ENCODE peak calls at places on chromosomes 11 and 22, in eight cellular contexts. U is kidney tubule cell; G is stimulated activated CD8-positive, alpha-beta memory T cell treated with anti-CD3 and anti-CD28 coated beads, Interleukin-4, amount 100 ng/mL, for 24 hours; Q is bronchial epithelial cell; O is mesothelial cell of epicardium; C is HS-5; Z is NCI-H2029 treated with DMSO at 0.1 percent for 48 hours; F is Peyer's patch. V is an unnamed sample.

GRCh38 chr11:1858154-1858553 is 5.3 kb downstream of the LSP1 start:
- DNase-seq in U (no peak), G (no peak), Q (no peak), O (no peak), C (no peak), Z (no peak), F (no peak), V (no peak)

GRCh38 chr11:64037027-64037633 is 1.4 kb downstream of the FLRT1 start:
- DNase-seq in U (no peak), G (no peak), Q (no peak), O (no peak), C (no peak), Z (no peak), F (no peak), V (no peak)

GRCh38 chr11:64609436-64610047 is 18.5 kb downstream of the SLC22A12 start:
- DNase-seq in U (no peak), G (no peak), Q (no peak), O (no peak), C (no peak), Z (no peak), F (no peak), V (no peak)

GRCh38 chr11:118224512-118225180 is at the start of gene JAML:
- DNase-seq in U (no peak), G (no peak), Q (no peak), O (no peak), C (no peak), Z (no peak), F (no peak), V (no peak)

GRCh38 chr11:45141171-45141570 is 5.3 kb upstream of the PRDM11 start:
- DNase-seq in U (no peak), G (no peak), Q (no peak), O (no peak), C (no peak), Z (no peak), F (no peak), V (no peak)

GRCh38 chr11:134667175-134667500 is 255.1 kb upstream of the B3GAT1 start:
- DNase-seq in U (no peak), G (no peak), Q (no peak), O (no peak), C (no peak), Z (no peak), F (no peak), V (no peak)

GRCh38 chr11:69361466-69361865 is 67.5 kb downstream of the MYEOV start:
- DNase-seq in U (no peak), G (no peak), Q (no peak), O (no peak), C (no peak), Z (no peak), F (peak), V (no peak)

GRCh38 chr22:49229483-49230193 is 598.0 kb downstream of the BRD1 start:
- DNase-seq in U (no peak), G (no peak), Q (no peak), O (no peak), C (no peak), Z (no peak), F (no peak), V (no peak)

GRCh38 chr11:106974831-106975230 is 43.4 kb downstream of the GUCY1A2 start:
- DNase-seq in U (no peak), G (no peak), Q (no peak), O (no peak), C (no peak), Z (no peak), F (no peak), V (no peak)

GRCh38 chr11:12901272-12901671 is 107.8 kb upstream of the RASSF10 start:
- DNase-seq in U (peak), G (no peak), Q (no peak), O (no peak), C (no peak), Z (no peak), F (no peak), V (no peak)

GRCh38 chr11:38648597-38648996 is 2050.6 kb upstream of the RAG2 start:
- DNase-seq in U (no peak), G (no peak), Q (peak), O (no peak), C (no peak), Z (no peak), F (no peak), V (no peak)

GRCh38 chr11:11243790-11244469 is 109.1 kb downstream of the CSNK2A3 start:
- DNase-seq in U (peak), G (peak), Q (peak), O (peak), C (no peak), Z (no peak), F (peak), V (peak)

GRCh38 chr11:8828580-8829358 is 82.2 kb upstream of the AKIP1 start:
- DNase-seq in U (no peak), G (no peak), Q (no peak), O (no peak), C (no peak), Z (no peak), F (no peak), V (no peak)

GRCh38 chr11:76269661-76270322 is 63.5 kb upstream of the WNT11 start:
- DNase-seq in U (no peak), G (no peak), Q (no peak), O (no peak), C (no peak), Z (no peak), F (no peak), V (no peak)

GRCh38 chr11:15199693-15200092 is 85.0 kb downstream of the INSC start:
- DNase-seq in U (peak), G (no peak), Q (peak), O (no peak), C (no peak), Z (peak), F (no peak), V (no peak)

V was measured in GM04503.